ENCODE peak calls at places on chromosomes 1 and 21, in ten cellular contexts. H is astrocyte of the spinal cord; P is astrocyte of the cerebellum; A is cardiac muscle cell; T is kidney epithelial cell; I is AG04450; E is CD8-positive, alpha-beta T cell; N is fibroblast of mammary gland; R is HFFc6; L is psoas muscle. U is an unnamed sample.

GRCh38 chr1:2316451-2316940 is 74.9 kb downstream of the MORN1 start:
- DNase-seq in H (peak; percentile 45), P (peak; percentile 20), A (no peak), T (no peak), I (no peak), E (no peak), N (no peak), R (no peak), L (no peak), U (no peak)

GRCh38 chr1:227944931-227945890 is 2.5 kb downstream of the WNT9A start:
- DNase-seq in H (no peak), P (no peak), A (no peak), T (no peak), I (no peak), E (no peak), N (no peak), R (no peak), L (peak; percentile 87), U (peak; percentile 9)

GRCh38 chr1:84027368-84027767 is 28.4 kb upstream of the TTLL7 start:
- DNase-seq in H (no peak), P (no peak), A (no peak), T (no peak), I (no peak), E (no peak), N (no peak), R (no peak), L (no peak), U (no peak)

GRCh38 chr1:54566438-54567141 is 18.6 kb downstream of the ACOT11 start:
- DNase-seq in H (no peak), P (no peak), A (no peak), T (no peak), I (no peak), E (no peak), N (no peak), R (no peak), L (no peak), U (no peak)

GRCh38 chr1:248924696-248925532 is 18.9 kb downstream of the PGBD2 start:
- DNase-seq in H (peak; percentile 47), P (no peak), A (peak; percentile 61), T (no peak), I (no peak), E (peak; percentile 52), N (peak; percentile 52), R (peak; percentile 62), L (no peak), U (peak; percentile 42)

GRCh38 chr1:20448626-20449215 is 37.3 kb downstream of the CAMK2N1 start:
- DNase-seq in H (no peak), P (no peak), A (no peak), T (no peak), I (no peak), E (no peak), N (no peak), R (no peak), L (no peak), U (no peak)

GRCh38 chr21:26826801-26827200 is 18.4 kb downstream of the ADAMTS1 start:
- DNase-seq in H (no peak), P (no peak), A (peak; percentile 50), T (no peak), I (no peak), E (no peak), N (no peak), R (no peak), L (no peak), U (no peak)

GRCh38 chr1:35433714-35434113 is 123.5 kb downstream of the KIAA0319L start:
- DNase-seq in H (no peak), P (no peak), A (no peak), T (no peak), I (no peak), E (no peak), N (no peak), R (no peak), L (no peak), U (no peak)

GRCh38 chr21:42311816-42312625 is 3.2 kb downstream of the TFF3 start:
- DNase-seq in H (no peak), P (no peak), A (no peak), T (no peak), I (no peak), E (no peak), N (no peak), R (no peak), L (no peak), U (no peak)

GRCh38 chr1:17458794-17459193 is 19.3 kb upstream of the RCC2 start:
- DNase-seq in H (no peak), P (no peak), A (no peak), T (no peak), I (no peak), E (no peak), N (no peak), R (no peak), L (no peak), U (no peak)

GRCh38 chr1:27111771-27112573 is 43.0 kb downstream of the SLC9A1 start:
- DNase-seq in H (peak; percentile 98), P (peak; percentile 81), A (peak; percentile 100), T (peak; percentile 99), I (peak; percentile 99), E (peak; percentile 63), N (peak; percentile 100), R (peak; percentile 99), L (peak; percentile 89), U (peak; percentile 50)
- TF ChIP-seq CTCF in H (peak; percentile 50), P (peak; percentile 49), A (peak; percentile 21), T (peak; percentile 64), I (peak; percentile 38), E (peak; percentile 49), N (peak; percentile 31), R (peak; percentile 71), L (peak; percentile 22), U (peak; percentile 18)

DNA sequence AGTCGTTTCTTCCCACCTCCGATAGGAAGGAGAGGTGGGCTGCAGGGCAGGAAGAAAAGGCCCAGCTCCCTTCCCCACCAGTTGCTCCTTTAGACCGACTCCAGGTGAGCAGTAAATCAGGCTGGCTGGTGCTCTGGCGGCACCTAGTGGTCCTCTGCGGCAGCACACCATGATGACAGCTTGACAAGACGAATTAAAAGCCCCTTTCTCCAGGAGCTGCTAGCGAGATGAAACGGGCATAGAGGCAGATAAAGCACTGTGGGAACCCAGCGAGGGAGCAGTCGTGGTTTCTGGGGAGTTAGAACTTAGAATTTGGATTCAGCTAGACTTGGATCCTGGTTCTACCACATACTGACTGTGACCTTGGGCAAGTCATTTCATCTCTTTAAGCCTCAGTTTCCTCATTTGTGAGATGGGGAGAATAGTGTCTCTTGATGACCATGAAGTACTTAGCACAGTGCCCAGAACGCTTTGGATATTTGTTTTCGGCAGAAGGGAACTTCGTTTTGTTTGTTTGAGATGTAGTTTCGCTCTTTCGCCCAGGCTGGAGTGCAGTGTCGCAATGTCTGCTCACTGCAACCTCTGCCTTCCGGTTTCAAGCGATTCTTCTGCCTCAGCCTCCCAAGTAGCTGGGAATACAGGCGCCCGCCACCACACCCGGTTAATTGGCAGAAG is 21.8 kb upstream of the COL9A2 start:
- DNase-seq in H (peak; percentile 75), P (peak; percentile 69), A (peak; percentile 88), T (peak; percentile 47), I (peak; percentile 45), E (peak; percentile 92), N (peak; percentile 77), R (peak; percentile 66), L (peak; percentile 87), U (peak; percentile 84)
- TF ChIP-seq CTCF in H (peak; percentile 99), P (peak; percentile 98), A (peak; percentile 99), T (peak; percentile 99), I (peak; percentile 100), E (peak; percentile 94), N (peak; percentile 99), R (peak; percentile 98), L (peak; percentile 98), U (peak; percentile 99)

DNA sequence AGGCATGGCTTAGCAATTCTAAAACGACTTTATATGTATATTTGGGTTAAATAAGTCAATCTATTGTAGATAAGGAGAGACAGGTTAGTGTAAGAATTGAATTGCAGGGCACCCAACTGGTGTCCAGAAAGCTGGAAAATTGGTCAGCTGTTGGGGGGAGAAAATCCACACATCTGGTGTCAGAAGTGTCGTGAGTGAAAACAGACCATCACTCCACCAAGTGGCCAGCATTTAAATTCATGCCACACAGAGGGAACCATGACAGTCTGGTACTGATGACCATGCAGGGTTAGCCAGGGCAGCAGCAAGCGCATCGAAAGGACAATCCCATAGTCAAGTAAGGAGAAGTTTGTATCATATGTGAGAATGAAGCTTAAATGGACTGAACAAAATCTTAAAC is 11.7 kb downstream of the LAX1 start:
- DNase-seq in H (no peak), P (no peak), A (no peak), T (no peak), I (no peak), E (no peak), N (no peak), R (no peak), L (no peak), U (no peak)
- TF ChIP-seq CTCF in H (peak; percentile 5), P (no peak), A (no peak), T (no peak), I (peak; percentile 2), E (no peak), N (peak; percentile 4), R (peak; percentile 11), L (peak; percentile 15), U (no peak)

GRCh38 chr1:179742717-179743678 is at the start of gene FAM163A:
- DNase-seq in H (no peak), P (no peak), A (peak; percentile 33), T (no peak), I (no peak), E (no peak), N (no peak), R (no peak), L (no peak), U (no peak)
- TF ChIP-seq CTCF in H (no peak), P (no peak), A (no peak), T (no peak), I (no peak), E (no peak), N (no peak), R (no peak), L (no peak), U (no peak)